ENCODE peak calls at places on chromosomes 13 and 19, in seven cellular contexts. W is GM04503, P is body of pancreas, Z is GM10248, G is GM13976, M is bronchial epithelial cell, J is Ammon's horn. A is an unnamed sample.

GRCh38 chr13:32205426-32206096 is 109.6 kb downstream of the ZAR1L start:
- DNase-seq in G (no peak), Z (no peak), J (no peak), W (no peak), P (no peak), M (no peak), A (no peak)

GRCh38 chr13:71021810-71022422 is 845.1 kb downstream of the DACH1 start:
- DNase-seq in P (no peak), Z (no peak), W (no peak), G (no peak), M (no peak), J (no peak), A (no peak)

GRCh38 chr13:104648291-104648690 is 1582.1 kb upstream of the SLC10A2 start:
- DNase-seq in P (no peak), Z (no peak), M (no peak), W (no peak), J (peak), G (no peak), A (no peak)

GRCh38 chr13:88339271-88339741 is 668.1 kb downstream of the SLITRK5 start:
- DNase-seq in G (no peak), M (no peak), J (no peak), Z (no peak), W (no peak), P (no peak), A (no peak)

GRCh38 chr13:113724780-113725315 is 34.2 kb upstream of the TMEM255B start:
- DNase-seq in Z (peak), P (peak), G (peak), W (no peak), J (peak), M (peak), A (peak)

GRCh38 chr13:82634946-82635345 is 1247.3 kb downstream of the SLITRK1 start:
- DNase-seq in M (peak), P (no peak), G (no peak), Z (no peak), J (no peak), W (no peak), A (no peak)

GRCh38 chr19:54154603-54155345 is 4.7 kb downstream of the LENG1 start:
- DNase-seq in Z (no peak), P (no peak), W (peak), G (no peak), J (no peak), M (no peak), A (no peak)

GRCh38 chr13:73945371-73945770 is 188.8 kb downstream of the KLF12 start:
- DNase-seq in J (no peak), W (no peak), Z (no peak), G (no peak), M (no peak), P (no peak), A (no peak)

GRCh38 chr13:39552233-39552632 is 50.8 kb downstream of the LHFPL6 start:
- DNase-seq in M (no peak), P (no peak), G (no peak), W (no peak), J (peak), Z (no peak), A (peak)

GRCh38 chr13:72567566-72567965 is 159.9 kb downstream of the MZT1 start:
- DNase-seq in G (no peak), W (no peak), M (no peak), Z (no peak), P (no peak), J (no peak), A (no peak)

GRCh38 chr13:43846496-43846895 is 33.0 kb downstream of the CCDC122 start:
- DNase-seq in Z (no peak), G (no peak), P (no peak), M (no peak), W (peak), J (no peak), A (no peak)

GRCh38 chr19:35932291-35932936 is 3.8 kb upstream of the LRFN3 start:
- DNase-seq in J (no peak), P (no peak), M (no peak), W (no peak), Z (no peak), G (no peak), A (no peak)

GRCh38 chr19:5904302-5905071 is at the start of gene VMAC:
- DNase-seq in G (peak), W (peak), J (peak), Z (peak), P (peak), M (peak), A (peak)

GRCh38 chr13:25068810-25069209 is 27.1 kb upstream of the PABPC3 start:
- DNase-seq in J (no peak), G (no peak), Z (no peak), W (no peak), P (no peak), M (no peak), A (no peak)

GRCh38 chr19:1304197-1304924 is 18.7 kb downstream of the EFNA2 start:
- DNase-seq in P (no peak), M (no peak), G (no peak), W (no peak), Z (no peak), J (no peak), A (no peak)

GRCh38 chr13:48994731-48995130 is 19.0 kb downstream of the FNDC3A start:
- DNase-seq in W (peak), Z (no peak), P (no peak), M (peak), G (no peak), J (no peak), A (no peak)

GRCh38 chr13:96229356-96229755 is 139.4 kb downstream of the HS6ST3 start:
- DNase-seq in P (no peak), J (no peak), M (peak), W (no peak), G (no peak), Z (peak), A (no peak)

GRCh38 chr19:12695997-12696365 is 450 bp downstream of the FBXW9 start:
- DNase-seq in Z (no peak), W (no peak), J (no peak), G (no peak), P (no peak), M (no peak), A (no peak)

GRCh38 chr13:40562975-40563349 is 103.5 kb downstream of the FOXO1 start:
- DNase-seq in J (no peak), P (no peak), Z (no peak), M (no peak), G (no peak), W (no peak), A (no peak)

GRCh38 chr13:76637651-76638111 is 248.5 kb downstream of the KCTD12 start:
- DNase-seq in W (no peak), M (no peak), Z (no peak), J (no peak), G (no peak), P (no peak), A (no peak)

GRCh38 chr13:39040206-39040605 is 1.9 kb downstream of the NHLRC3 start:
- DNase-seq in G (no peak), P (no peak), Z (no peak), M (no peak), J (no peak), W (no peak), A (no peak)

GRCh38 chr13:87671824-87672603 is 843 bp downstream of the SLITRK5 start:
- DNase-seq in J (peak), P (no peak), W (no peak), G (peak), Z (peak), M (no peak), A (no peak)

GRCh38 chr13:49220035-49220855 is at the start of gene MLNR:
- DNase-seq in M (no peak), G (peak), P (peak), J (no peak), W (no peak), Z (peak), A (no peak)

GRCh38 chr19:29667941-29668340 is 2.7 kb downstream of the PLEKHF1 start:
- DNase-seq in P (no peak), M (no peak), J (no peak), Z (no peak), W (no peak), G (peak), A (no peak)

GRCh38 chr13:32988588-32989256 is 27.5 kb upstream of the KL start:
- DNase-seq in P (no peak), G (peak), Z (peak), W (no peak), M (no peak), J (no peak), A (no peak)

GRCh38 chr13:30191491-30192100 is 115.8 kb downstream of the KATNAL1 start:
- DNase-seq in P (no peak), W (peak), G (no peak), J (no peak), M (peak), Z (no peak), A (no peak)

GRCh38 chr13:77429320-77430142 is 102.6 kb upstream of the MYCBP2 start:
- DNase-seq in P (no peak), J (peak), W (peak), M (no peak), Z (peak), G (peak), A (no peak)

GRCh38 chr13:22032905-22033304 is 362.0 kb downstream of the FGF9 start:
- DNase-seq in Z (no peak), G (no peak), J (no peak), W (no peak), M (no peak), P (no peak), A (no peak)

GRCh38 chr19:9431475-9431874 is 3.9 kb downstream of the ZNF266 start:
- DNase-seq in G (no peak), Z (no peak), W (no peak), P (no peak), J (no peak), M (peak), A (no peak)

GRCh38 chr19:19110410-19111137 is 27.7 kb downstream of the TMEM161A start:
- DNase-seq in G (peak), P (no peak), M (no peak), W (no peak), J (no peak), Z (peak), A (no peak)

GRCh38 chr13:30846844-30847243 is 59.2 kb upstream of the MEDAG start:
- DNase-seq in P (no peak), G (no peak), Z (no peak), W (no peak), J (no peak), M (peak), A (no peak)

GRCh38 chr13:90867336-90867683 is 480.2 kb upstream of the MIR17HG start:
- DNase-seq in M (peak), G (peak), J (peak), Z (peak), P (peak), W (peak), A (peak)

GRCh38 chr13:114047358-114047881 is 73.5 kb upstream of the C13orf46 start:
- DNase-seq in M (no peak), W (no peak), J (no peak), P (no peak), Z (peak), G (peak), A (no peak)

GRCh38 chr19:46621191-46622117 is 3.4 kb downstream of the PTGIR start:
- DNase-seq in J (no peak), W (no peak), P (no peak), M (no peak), Z (no peak), G (no peak), A (no peak)

GRCh38 chr19:37077929-37078716 is at the start of gene ZNF420:
- DNase-seq in W (peak), P (peak), M (peak), J (peak), G (peak), Z (peak), A (peak)

GRCh38 chr19:4695224-4695731 is 25.1 kb upstream of the MYDGF start:
- DNase-seq in J (peak), W (no peak), M (no peak), G (no peak), Z (no peak), P (no peak), A (peak)

GRCh38 chr13:103539721-103540120 is 473.5 kb upstream of the SLC10A2 start:
- DNase-seq in M (no peak), J (no peak), G (no peak), Z (no peak), W (no peak), P (no peak), A (no peak)

GRCh38 chr19:46753420-46754155 is 7.3 kb upstream of the STRN4 start:
- DNase-seq in P (peak), J (peak), M (peak), W (no peak), Z (peak), G (peak), A (peak)

GRCh38 chr13:60230593-60230992 is 66.9 kb upstream of the DIAPH3 start:
- DNase-seq in W (peak), M (no peak), G (no peak), P (no peak), Z (no peak), J (peak), A (no peak)